ENCODE peak calls at places on chromosome 6, in ten cellular contexts. Y, H, G, A, U, C, W, T, J and S are unnamed samples.

GRCh38 chr6:89984926-89985743 is 90.9 kb downstream of the GJA10 start:
- DNase-seq in U (no peak), T (no peak), Y (peak), J (peak), W (peak), C (peak), G (no peak), A (no peak), H (peak), S (peak)

GRCh38 chr6:45478235-45478634 is 100.5 kb upstream of the SUPT3H start:
- DNase-seq in Y (no peak), H (peak), W (no peak), J (peak), T (no peak), U (no peak), C (no peak), G (no peak), A (no peak), S (peak)

GRCh38 chr6:155327326-155328073 is 13.2 kb upstream of the TFB1M start:
- DNase-seq in J (peak), Y (peak), T (peak), W (no peak), H (peak), U (peak), C (peak), A (peak), G (peak), S (peak)

GRCh38 chr6:49025273-49026240 is 437.5 kb downstream of the MMUT start:
- DNase-seq in U (no peak), G (no peak), C (no peak), W (no peak), T (no peak), J (no peak), Y (no peak), H (no peak), A (no peak), S (no peak)

GRCh38 chr6:150541587-150541986 is 58.1 kb upstream of the PLEKHG1 start:
- DNase-seq in C (peak), G (no peak), Y (no peak), H (no peak), T (no peak), U (no peak), A (no peak), W (no peak), J (no peak), S (no peak)

GRCh38 chr6:17054647-17055046 is 47.2 kb upstream of the STMND1 start:
- DNase-seq in Y (no peak), U (no peak), J (no peak), A (no peak), W (no peak), G (no peak), C (no peak), T (no peak), H (no peak), S (no peak)

GRCh38 chr6:159168536-159169192 is 536 bp upstream of the FNDC1 start:
- DNase-seq in W (peak), U (no peak), G (no peak), A (no peak), T (no peak), Y (no peak), C (peak), J (peak), H (peak), S (peak)

GRCh38 chr6:135053433-135053832 is 1.2 kb downstream of the HBS1L start:
- DNase-seq in J (no peak), H (no peak), Y (no peak), G (no peak), W (no peak), T (no peak), A (no peak), U (no peak), C (no peak), S (no peak)

GRCh38 chr6:135537782-135538301 is 40.3 kb upstream of the AHI1 start:
- DNase-seq in G (peak), W (no peak), T (no peak), Y (no peak), C (no peak), U (peak), A (no peak), H (peak), J (peak), S (peak)

GRCh38 chr6:110681543-110682459 is 133.5 kb downstream of the CDK19 start:
- DNase-seq in C (no peak), H (no peak), T (no peak), A (no peak), J (no peak), W (no peak), U (no peak), Y (no peak), G (no peak), S (peak)

GRCh38 chr6:53492860-53493634 is 51.9 kb downstream of the GCLC start:
- DNase-seq in U (peak), C (peak), A (no peak), H (peak), Y (peak), W (no peak), T (no peak), J (peak), G (peak), S (peak)

GRCh38 chr6:43495409-43495941 is 14.7 kb downstream of the LRRC73 start:
- DNase-seq in U (no peak), A (no peak), Y (no peak), W (no peak), H (no peak), G (no peak), J (peak), C (no peak), T (no peak), S (peak)

GRCh38 chr6:131379951-131380350 is 193.1 kb upstream of the ARG1 start:
- DNase-seq in H (peak), A (no peak), C (no peak), W (no peak), J (peak), G (no peak), U (no peak), Y (peak), T (no peak), S (peak)

GRCh38 chr6:163331245-163331644 is 83.3 kb upstream of the QKI start:
- DNase-seq in Y (no peak), U (no peak), W (no peak), G (no peak), J (no peak), A (no peak), C (no peak), H (no peak), T (no peak), S (no peak)

GRCh38 chr6:107361568-107362270 is 97.6 kb downstream of the PDSS2 start:
- DNase-seq in W (no peak), H (peak), J (peak), A (no peak), U (no peak), Y (no peak), T (no peak), G (no peak), C (peak), S (peak)

GRCh38 chr6:152462716-152463115 is 174.4 kb downstream of the SYNE1 start:
- DNase-seq in U (no peak), J (peak), Y (no peak), H (peak), A (no peak), W (no peak), G (no peak), C (no peak), T (no peak), S (no peak)

GRCh38 chr6:12896208-12896733 is 179.7 kb downstream of the PHACTR1 start:
- DNase-seq in U (no peak), W (no peak), J (no peak), A (no peak), T (no peak), C (no peak), H (no peak), Y (no peak), G (no peak), S (no peak)

GRCh38 chr6:73580247-73581149 is 59.7 kb upstream of the EEF1A1 start:
- DNase-seq in H (peak), W (peak), J (peak), C (peak), A (peak), Y (peak), T (peak), G (peak), U (peak), S (peak)

GRCh38 chr6:131400054-131400781 is 172.8 kb upstream of the ARG1 start:
- DNase-seq in Y (peak), G (no peak), H (peak), C (no peak), J (peak), A (no peak), U (peak), W (no peak), T (no peak), S (peak)

GRCh38 chr6:163288915-163289314 is 125.6 kb upstream of the QKI start:
- DNase-seq in J (no peak), U (no peak), G (no peak), W (peak), Y (no peak), H (no peak), A (no peak), T (no peak), C (no peak), S (no peak)

GRCh38 chr6:73393278-73393677 is 1.4 kb upstream of the DDX43 start:
- DNase-seq in A (no peak), U (no peak), T (no peak), H (peak), J (no peak), W (no peak), C (no peak), Y (no peak), G (no peak), S (peak)

GRCh38 chr6:18707714-18708439 is 320.7 kb downstream of the RNF144B start:
- DNase-seq in J (no peak), T (no peak), H (no peak), A (no peak), G (no peak), Y (no peak), W (no peak), C (no peak), U (no peak), S (no peak)

GRCh38 chr6:82877213-82878195 is 188.1 kb downstream of the UBE3D start:
- DNase-seq in H (peak), T (no peak), G (no peak), Y (peak), J (peak), C (peak), A (no peak), W (no peak), U (no peak), S (peak)

GRCh38 chr6:84052204-84052882 is 18.8 kb downstream of the MRAP2 start:
- DNase-seq in J (peak), A (no peak), T (no peak), Y (peak), W (peak), C (peak), U (peak), G (no peak), H (peak), S (peak)